ENCODE peak calls at places on chromosomes 11 and 22, in ten cellular contexts. X is iPS-NIHi11; K is testis; I is SK-N-SH; G is heart left ventricle; Y is ELR; E is midbrain; B is pancreas; R is stimulated activated CD4-positive, alpha-beta T cell treated with anti-CD3 and anti-CD28 coated beads, Interleukin-4, amount 100 ng/mL, for 48 hours; S is mammary epithelial cell. H is an unnamed sample.

GRCh38 chr11:78605296-78605695 is 30.6 kb upstream of the NARS2 start:
- DNase-seq in X (no peak), K (no peak), I (no peak), G (no peak), Y (peak; percentile 8), E (no peak), B (no peak), R (no peak), S (peak; percentile 20), H (no peak)

GRCh38 chr22:30802202-30803166 is 107.8 kb downstream of the OSBP2 start:
- DNase-seq in X (peak; percentile 96), K (peak; percentile 85), I (peak; percentile 90), G (peak; percentile 89), Y (peak; percentile 93), E (peak; percentile 84), B (peak; percentile 86), R (peak; percentile 69), S (peak; percentile 95), H (peak; percentile 94)

GRCh38 chr11:32233276-32233675 is 142.4 kb downstream of the RCN1 start:
- DNase-seq in X (no peak), K (no peak), I (no peak), G (no peak), Y (no peak), E (no peak), B (no peak), R (no peak), S (no peak), H (no peak)

GRCh38 chr11:69013009-69013951 is at the start of gene MRGPRF:
- DNase-seq in X (peak; percentile 68), K (peak; percentile 88), I (peak; percentile 89), G (peak; percentile 94), Y (peak; percentile 84), E (no peak), B (peak; percentile 33), R (no peak), S (no peak), H (peak; percentile 41)

GRCh38 chr11:1899100-1899499 is 7.4 kb upstream of the PRR33 start:
- DNase-seq in X (no peak), K (no peak), I (no peak), G (no peak), Y (no peak), E (no peak), B (no peak), R (no peak), S (no peak), H (no peak)

GRCh38 chr11:126478466-126478865 is 123.0 kb downstream of the ST3GAL4 start:
- DNase-seq in X (no peak), K (no peak), I (no peak), G (no peak), Y (no peak), E (no peak), B (no peak), R (no peak), S (no peak), H (no peak)

GRCh38 chr11:80167766-80168165 is 726.9 kb upstream of the TENM4 start:
- DNase-seq in X (peak; percentile 18), K (no peak), I (no peak), G (no peak), Y (peak; percentile 11), E (no peak), B (no peak), R (no peak), S (no peak), H (peak; percentile 71)

GRCh38 chr22:46029574-46030200 is 52.7 kb upstream of the WNT7B start:
- DNase-seq in X (no peak), K (no peak), I (no peak), G (no peak), Y (no peak), E (no peak), B (no peak), R (no peak), S (no peak), H (no peak)

GRCh38 chr22:41833369-41834004 is 582 bp downstream of the SREBF2 start:
- DNase-seq in X (peak; percentile 31), K (peak; percentile 62), I (peak; percentile 68), G (peak; percentile 61), Y (peak; percentile 50), E (peak; percentile 40), B (peak; percentile 40), R (peak; percentile 31), S (peak; percentile 44), H (peak; percentile 30)

GRCh38 chr11:73404048-73404447 is 27.8 kb downstream of the RELT start:
- DNase-seq in X (peak; percentile 80), K (peak; percentile 84), I (peak; percentile 84), G (peak; percentile 85), Y (peak; percentile 63), E (peak; percentile 74), B (no peak), R (no peak), S (peak; percentile 31), H (peak; percentile 62)

GRCh38 chr11:73281796-73282660 is 9.9 kb downstream of the P2RY6 start:
- DNase-seq in X (no peak), K (no peak), I (no peak), G (peak; percentile 6), Y (no peak), E (no peak), B (no peak), R (no peak), S (no peak), H (no peak)

GRCh38 chr11:1943576-1943975 is 3.6 kb upstream of the MRPL23 start:
- DNase-seq in X (no peak), K (no peak), I (no peak), G (peak; percentile 11), Y (peak; percentile 2), E (no peak), B (no peak), R (no peak), S (no peak), H (no peak)

GRCh38 chr22:48182896-48183805 is 1420.7 kb downstream of the TBC1D22A start:
- DNase-seq in X (no peak), K (no peak), I (no peak), G (no peak), Y (no peak), E (no peak), B (no peak), R (no peak), S (no peak), H (no peak)

GRCh38 chr22:33922268-33922667 is 2.0 kb upstream of the LARGE1 start:
- DNase-seq in X (peak; percentile 68), K (peak; percentile 53), I (no peak), G (peak; percentile 29), Y (no peak), E (peak; percentile 31), B (peak; percentile 15), R (no peak), S (peak; percentile 27), H (peak; percentile 29)

GRCh38 chr22:37161442-37161841 is 11.7 kb upstream of the IL2RB start:
- DNase-seq in X (no peak), K (peak; percentile 93), I (no peak), G (no peak), Y (peak; percentile 48), E (no peak), B (no peak), R (no peak), S (no peak), H (peak; percentile 7)

GRCh38 chr11:70807195-70807543 is 408.8 kb downstream of the CTTN start:
- DNase-seq in X (no peak), K (no peak), I (no peak), G (no peak), Y (no peak), E (no peak), B (no peak), R (no peak), S (no peak), H (no peak)

GRCh38 chr22:25572708-25573161 is 8.3 kb downstream of the GRK3 start:
- DNase-seq in X (no peak), K (no peak), I (no peak), G (no peak), Y (no peak), E (no peak), B (no peak), R (no peak), S (no peak), H (no peak)

GRCh38 chr11:60274462-60274861 is 6.0 kb upstream of the MS4A4A start:
- DNase-seq in X (no peak), K (no peak), I (no peak), G (no peak), Y (no peak), E (no peak), B (no peak), R (no peak), S (no peak), H (no peak)

GRCh38 chr11:75024068-75024449 is 35.3 kb downstream of the NEU3 start:
- DNase-seq in X (no peak), K (no peak), I (no peak), G (no peak), Y (no peak), E (peak; percentile 29), B (no peak), R (no peak), S (no peak), H (no peak)

GRCh38 chr11:9594267-9595046 is 21.0 kb downstream of the WEE1 start:
- DNase-seq in X (no peak), K (no peak), I (no peak), G (no peak), Y (peak; percentile 37), E (no peak), B (no peak), R (no peak), S (no peak), H (peak; percentile 38)

GRCh38 chr22:35558031-35558430 is 17.4 kb downstream of the RASD2 start:
- DNase-seq in X (no peak), K (no peak), I (no peak), G (no peak), Y (no peak), E (no peak), B (no peak), R (no peak), S (no peak), H (no peak)

GRCh38 chr11:96052921-96053631 is 129.2 kb upstream of the MTMR2 start:
- DNase-seq in X (no peak), K (no peak), I (no peak), G (no peak), Y (peak; percentile 80), E (no peak), B (no peak), R (no peak), S (no peak), H (peak; percentile 71)

GRCh38 chr11:76627541-76628082 is 42.9 kb downstream of the LRRC32 start:
- DNase-seq in X (no peak), K (no peak), I (no peak), G (no peak), Y (no peak), E (no peak), B (no peak), R (no peak), S (no peak), H (no peak)

GRCh38 chr11:46513934-46514342 is 79.9 kb downstream of the AMBRA1 start:
- DNase-seq in X (no peak), K (peak; percentile 46), I (peak; percentile 75), G (peak; percentile 74), Y (no peak), E (peak; percentile 28), B (no peak), R (no peak), S (peak; percentile 83), H (peak; percentile 48)

GRCh38 chr11:75280227-75280671 is 39.7 kb downstream of the TPBGL start:
- DNase-seq in X (peak; percentile 94), K (peak; percentile 89), I (peak; percentile 95), G (peak; percentile 86), Y (peak; percentile 72), E (peak; percentile 85), B (peak; percentile 56), R (peak; percentile 75), S (peak; percentile 51), H (peak; percentile 70)

GRCh38 chr22:24107668-24108067 is 73.6 kb upstream of the SUSD2 start:
- DNase-seq in X (no peak), K (peak; percentile 84), I (no peak), G (peak; percentile 92), Y (peak; percentile 63), E (peak; percentile 47), B (peak; percentile 36), R (no peak), S (peak; percentile 53), H (peak; percentile 51)

GRCh38 chr11:2554338-2555240 is 109.8 kb downstream of the KCNQ1 start:
- DNase-seq in X (no peak), K (no peak), I (no peak), G (no peak), Y (no peak), E (no peak), B (peak; percentile 0), R (no peak), S (no peak), H (no peak)

GRCh38 chr11:20059587-20060021 is 100.7 kb downstream of the DBX1 start:
- DNase-seq in X (no peak), K (no peak), I (no peak), G (no peak), Y (no peak), E (no peak), B (no peak), R (no peak), S (no peak), H (no peak)